ENCODE peak calls at places on chromosomes 3 and 15, in six cellular contexts. One of them, this sample, is unnamed.
A peak's percentile ranks its signal among the peaks of the same experiment; 100 is the strongest.

GRCh38 chr3:159938712-159939111 is 49.9 kb upstream of the IL12A start:
- DNase-seq in HFFc6: no peak
- DNase-seq in HTR-8/SVneo: no peak
- DNase-seq in ovary: no peak
- DNase-seq in NB4: no peak
- DNase-seq in NCI-H2081: no peak
- DNase-seq in this sample: no peak

GRCh38 chr15:40055576-40056293 is 16.8 kb upstream of the SRP14 start:
- DNase-seq in HFFc6: no peak
- DNase-seq in HTR-8/SVneo: no peak
- DNase-seq in ovary: no peak
- DNase-seq in NB4: peak; percentile 83
- DNase-seq in NCI-H2081: peak; percentile 94
- DNase-seq in this sample: no peak

GRCh38 chr15:92528736-92529135 is 126.8 kb downstream of the FAM174B start:
- DNase-seq in HFFc6: no peak
- DNase-seq in HTR-8/SVneo: no peak
- DNase-seq in ovary: no peak
- DNase-seq in NB4: no peak
- DNase-seq in NCI-H2081: no peak
- DNase-seq in this sample: no peak

GRCh38 chr3:151871639-151872468 is 1.6 kb upstream of the SUCNR1 start:
- DNase-seq in HFFc6: no peak
- DNase-seq in HTR-8/SVneo: no peak
- DNase-seq in ovary: no peak
- DNase-seq in NB4: peak; percentile 97
- DNase-seq in NCI-H2081: no peak
- DNase-seq in this sample: no peak

GRCh38 chr3:42839616-42840015 is 30.4 kb downstream of the ACKR2 start:
- DNase-seq in HFFc6: peak; percentile 74
- DNase-seq in HTR-8/SVneo: peak; percentile 56
- DNase-seq in ovary: no peak
- DNase-seq in NB4: peak; percentile 61
- DNase-seq in NCI-H2081: peak; percentile 54
- DNase-seq in this sample: peak; percentile 80

GRCh38 chr3:160564949-160565441 is 376 bp downstream of the KPNA4 start:
- DNase-seq in HFFc6: peak; percentile 22
- DNase-seq in HTR-8/SVneo: peak; percentile 29
- DNase-seq in ovary: no peak
- DNase-seq in NB4: peak; percentile 70
- DNase-seq in NCI-H2081: peak; percentile 78
- DNase-seq in this sample: peak; percentile 95

GRCh38 chr3:57729339-57730039 is 26.6 kb upstream of the SLMAP start:
- DNase-seq in HFFc6: peak; percentile 22
- DNase-seq in HTR-8/SVneo: no peak
- DNase-seq in ovary: no peak
- DNase-seq in NB4: peak; percentile 82
- DNase-seq in NCI-H2081: no peak
- DNase-seq in this sample: no peak

GRCh38 chr3:125019271-125019670 is 36.5 kb downstream of the HEG1 start:
- DNase-seq in HFFc6: no peak
- DNase-seq in HTR-8/SVneo: no peak
- DNase-seq in ovary: no peak
- DNase-seq in NB4: no peak
- DNase-seq in NCI-H2081: no peak
- DNase-seq in this sample: no peak

GRCh38 chr3:69659180-69659915 is 79.9 kb upstream of the MITF start:
- DNase-seq in HFFc6: no peak
- DNase-seq in HTR-8/SVneo: no peak
- DNase-seq in ovary: no peak
- DNase-seq in NB4: no peak
- DNase-seq in NCI-H2081: no peak
- DNase-seq in this sample: no peak

GRCh38 chr15:38076806-38077205 is 142.4 kb downstream of the TMCO5A start:
- DNase-seq in HFFc6: no peak
- DNase-seq in HTR-8/SVneo: no peak
- DNase-seq in ovary: no peak
- DNase-seq in NB4: peak; percentile 46
- DNase-seq in NCI-H2081: no peak
- DNase-seq in this sample: no peak

GRCh38 chr3:52518723-52519444 is 14.8 kb downstream of the NT5DC2 start:
- DNase-seq in HFFc6: no peak
- DNase-seq in HTR-8/SVneo: no peak
- DNase-seq in ovary: peak; percentile 50
- DNase-seq in NB4: no peak
- DNase-seq in NCI-H2081: no peak
- DNase-seq in this sample: peak; percentile 91

GRCh38 chr3:123733341-123733740 is 148.5 kb upstream of the HACD2 start:
- DNase-seq in HFFc6: no peak
- DNase-seq in HTR-8/SVneo: no peak
- DNase-seq in ovary: no peak
- DNase-seq in NB4: no peak
- DNase-seq in NCI-H2081: no peak
- DNase-seq in this sample: no peak

GRCh38 chr3:12627371-12627770 is 36.5 kb downstream of the RAF1 start:
- DNase-seq in HFFc6: no peak
- DNase-seq in HTR-8/SVneo: no peak
- DNase-seq in ovary: no peak
- DNase-seq in NB4: no peak
- DNase-seq in NCI-H2081: no peak
- DNase-seq in this sample: no peak